ENCODE peak calls at places on chromosomes 5 and 9, in nine cellular contexts. One of them, this sample, is unnamed.

GRCh38 chr5:139696894-139697658 is 48.9 kb downstream of the CXXC5 start:
- DNase-seq in fibroblast of lung: peak
- DNase-seq in mesendoderm: peak
- DNase-seq in effector memory CD8-positive, alpha-beta T cell: no peak
- DNase-seq in islet precursor cell: peak
- DNase-seq in GM04504: peak
- DNase-seq in stimulated activated CD8-positive, alpha-beta memory T cell treated with anti-CD3 and anti-CD28 coated beads, Interleukin-4, amount 100 ng/mL, for 24 hours: peak
- DNase-seq in epithelial cell of esophagus: peak
- DNase-seq in neuronal stem cell: no peak
- DNase-seq in this sample: peak

GRCh38 chr9:125649826-125650225 is 57.2 kb downstream of the MAPKAP1 start:
- DNase-seq in fibroblast of lung: no peak
- DNase-seq in mesendoderm: no peak
- DNase-seq in effector memory CD8-positive, alpha-beta T cell: no peak
- DNase-seq in islet precursor cell: no peak
- DNase-seq in GM04504: no peak
- DNase-seq in stimulated activated CD8-positive, alpha-beta memory T cell treated with anti-CD3 and anti-CD28 coated beads, Interleukin-4, amount 100 ng/mL, for 24 hours: no peak
- DNase-seq in epithelial cell of esophagus: no peak
- DNase-seq in neuronal stem cell: no peak
- DNase-seq in this sample: no peak

GRCh38 chr9:131361202-131361833 is 32.6 kb upstream of the PRRC2B start:
- DNase-seq in fibroblast of lung: no peak
- DNase-seq in mesendoderm: no peak
- DNase-seq in effector memory CD8-positive, alpha-beta T cell: no peak
- DNase-seq in islet precursor cell: no peak
- DNase-seq in GM04504: no peak
- DNase-seq in stimulated activated CD8-positive, alpha-beta memory T cell treated with anti-CD3 and anti-CD28 coated beads, Interleukin-4, amount 100 ng/mL, for 24 hours: peak
- DNase-seq in epithelial cell of esophagus: peak
- DNase-seq in neuronal stem cell: no peak
- DNase-seq in this sample: no peak

GRCh38 chr5:1468247-1468612 is 23.0 kb upstream of the SLC6A3 start:
- DNase-seq in fibroblast of lung: peak
- DNase-seq in mesendoderm: peak
- DNase-seq in effector memory CD8-positive, alpha-beta T cell: no peak
- DNase-seq in islet precursor cell: peak
- DNase-seq in GM04504: no peak
- DNase-seq in stimulated activated CD8-positive, alpha-beta memory T cell treated with anti-CD3 and anti-CD28 coated beads, Interleukin-4, amount 100 ng/mL, for 24 hours: no peak
- DNase-seq in epithelial cell of esophagus: no peak
- DNase-seq in neuronal stem cell: no peak
- DNase-seq in this sample: no peak

GRCh38 chr5:109412981-109413402 is 3.2 kb upstream of the PJA2 start:
- DNase-seq in fibroblast of lung: no peak
- DNase-seq in mesendoderm: no peak
- DNase-seq in effector memory CD8-positive, alpha-beta T cell: no peak
- DNase-seq in islet precursor cell: peak
- DNase-seq in GM04504: no peak
- DNase-seq in stimulated activated CD8-positive, alpha-beta memory T cell treated with anti-CD3 and anti-CD28 coated beads, Interleukin-4, amount 100 ng/mL, for 24 hours: no peak
- DNase-seq in epithelial cell of esophagus: no peak
- DNase-seq in neuronal stem cell: no peak
- DNase-seq in this sample: no peak

GRCh38 chr5:151345808-151346478 is 1.4 kb downstream of the SLC36A2 start:
- DNase-seq in fibroblast of lung: peak
- DNase-seq in mesendoderm: no peak
- DNase-seq in effector memory CD8-positive, alpha-beta T cell: no peak
- DNase-seq in islet precursor cell: peak
- DNase-seq in GM04504: peak
- DNase-seq in stimulated activated CD8-positive, alpha-beta memory T cell treated with anti-CD3 and anti-CD28 coated beads, Interleukin-4, amount 100 ng/mL, for 24 hours: no peak
- DNase-seq in epithelial cell of esophagus: peak
- DNase-seq in neuronal stem cell: no peak
- DNase-seq in this sample: no peak

GRCh38 chr5:32076699-32077695 is 97.1 kb downstream of the GOLPH3 start:
- DNase-seq in fibroblast of lung: peak
- DNase-seq in mesendoderm: peak
- DNase-seq in effector memory CD8-positive, alpha-beta T cell: no peak
- DNase-seq in islet precursor cell: peak
- DNase-seq in GM04504: peak
- DNase-seq in stimulated activated CD8-positive, alpha-beta memory T cell treated with anti-CD3 and anti-CD28 coated beads, Interleukin-4, amount 100 ng/mL, for 24 hours: peak
- DNase-seq in epithelial cell of esophagus: peak
- DNase-seq in neuronal stem cell: peak
- DNase-seq in this sample: peak

GRCh38 chr9:124132671-124133147 is 121.1 kb downstream of the LHX2 start:
- DNase-seq in fibroblast of lung: no peak
- DNase-seq in mesendoderm: peak
- DNase-seq in effector memory CD8-positive, alpha-beta T cell: no peak
- DNase-seq in islet precursor cell: peak
- DNase-seq in GM04504: no peak
- DNase-seq in stimulated activated CD8-positive, alpha-beta memory T cell treated with anti-CD3 and anti-CD28 coated beads, Interleukin-4, amount 100 ng/mL, for 24 hours: no peak
- DNase-seq in epithelial cell of esophagus: no peak
- DNase-seq in neuronal stem cell: no peak
- DNase-seq in this sample: peak